ENCODE peak calls at places on chromosomes 11 and 22, in four cellular contexts. T is DMS79 treated with DMSO at 0.1 percent for 48 hours, Q is ELF-1, W is fibroblast of mammary gland. R is an unnamed sample.

GRCh38 chr11:35281169-35281591 is 138.2 kb downstream of the SLC1A2 start:
- DNase-seq in W (peak), T (no peak), Q (no peak), R (peak)

GRCh38 chr22:37189011-37189466 is 992 bp upstream of the C1QTNF6 start:
- DNase-seq in W (peak), Q (peak), T (no peak), R (no peak)

GRCh38 chr22:46377566-46378498 is 42.3 kb downstream of the TRMU start:
- DNase-seq in W (no peak), T (peak), Q (peak), R (peak)

GRCh38 chr22:30044369-30044768 is 35.9 kb upstream of the HORMAD2 start:
- DNase-seq in Q (no peak), T (peak), W (peak), R (peak)

GRCh38 chr22:29288837-29289236 is 17.6 kb upstream of the GAS2L1 start:
- DNase-seq in T (no peak), W (no peak), Q (no peak), R (no peak)

GRCh38 chr22:31106001-31106571 is 1.3 kb downstream of the SELENOM start:
- DNase-seq in W (peak), T (no peak), Q (no peak), R (no peak)

GRCh38 chr22:33073989-33074391 is 15.8 kb upstream of the SYN3 start:
- DNase-seq in T (no peak), W (peak), Q (no peak), R (no peak)

GRCh38 chr22:43861529-43861928 is 784 bp downstream of the SULT4A1 start:
- DNase-seq in Q (no peak), W (peak), T (no peak), R (peak)

GRCh38 chr22:22348127-22348814 is 103.7 kb downstream of the VPREB1 start:
- DNase-seq in Q (peak), T (no peak), W (no peak), R (peak)

GRCh38 chr22:31943976-31944699 is at the start of gene YWHAH:
- DNase-seq in T (peak), W (peak), Q (peak), R (peak)

GRCh38 chr11:126815111-126815510 is 185.5 kb downstream of the KIRREL3 start:
- DNase-seq in W (peak), Q (no peak), T (no peak), R (no peak)

GRCh38 chr11:72411623-72412532 is 22.5 kb downstream of the CLPB start:
- DNase-seq in T (peak), W (no peak), Q (peak), R (no peak)